ENCODE peak calls at places on chromosomes 3 and 15, in eight cellular contexts. M, P, T, S, C, B, W and Y are unnamed samples.

GRCh38 chr15:40691737-40692136 is 3.2 kb upstream of the RAD51 start:
- DNase-seq in M (no peak), P (no peak), T (no peak), S (no peak), C (no peak), B (no peak), W (no peak), Y (no peak)

GRCh38 chr3:89300519-89300918 is 193.1 kb downstream of the EPHA3 start:
- DNase-seq in M (no peak), P (no peak), T (no peak), S (no peak), C (peak), B (no peak), W (no peak), Y (no peak)

GRCh38 chr15:101807345-101807945 is 4.1 kb downstream of the OR4F6 start:
- DNase-seq in M (no peak), P (no peak), T (no peak), S (no peak), C (peak), B (no peak), W (no peak), Y (no peak)

GRCh38 chr3:57169872-57170623 is 4.9 kb upstream of the IL17RD start:
- DNase-seq in M (peak), P (peak), T (peak), S (peak), C (peak), B (peak), W (peak), Y (peak)

GRCh38 chr3:25151497-25151896 is 276.6 kb upstream of the RARB start:
- DNase-seq in M (no peak), P (no peak), T (peak), S (no peak), C (no peak), B (no peak), W (no peak), Y (no peak)

GRCh38 chr3:184352149-184352785 is 9.1 kb downstream of the CLCN2 start:
- DNase-seq in M (no peak), P (peak), T (no peak), S (no peak), C (no peak), B (peak), W (no peak), Y (no peak)

GRCh38 chr3:8238434-8238833 is 263.2 kb upstream of the LMCD1 start:
- DNase-seq in M (no peak), P (no peak), T (no peak), S (no peak), C (no peak), B (no peak), W (no peak), Y (no peak)

GRCh38 chr3:170350515-170351413 is 6.8 kb upstream of the SKIL start:
- DNase-seq in M (no peak), P (no peak), T (no peak), S (no peak), C (peak), B (no peak), W (no peak), Y (no peak)

GRCh38 chr15:70141376-70142071 is 43.8 kb upstream of the TLE3 start:
- DNase-seq in M (no peak), P (no peak), T (no peak), S (no peak), C (no peak), B (no peak), W (no peak), Y (no peak)

GRCh38 chr15:87609474-87609873 is 647.1 kb downstream of the NTRK3 start:
- DNase-seq in M (no peak), P (no peak), T (no peak), S (no peak), C (no peak), B (no peak), W (no peak), Y (no peak)

GRCh38 chr15:72859023-72859756 is 75.6 kb upstream of the ADPGK start:
- DNase-seq in M (no peak), P (no peak), T (peak), S (no peak), C (no peak), B (no peak), W (peak), Y (peak)

GRCh38 chr3:168248383-168249047 is 152.8 kb upstream of the GOLIM4 start:
- DNase-seq in M (no peak), P (peak), T (peak), S (no peak), C (peak), B (no peak), W (peak), Y (no peak)

GRCh38 chr3:42166214-42166613 is 75.1 kb downstream of the TRAK1 start:
- DNase-seq in M (no peak), P (no peak), T (no peak), S (no peak), C (no peak), B (peak), W (no peak), Y (no peak)

GRCh38 chr3:195081242-195081963 is 189.6 kb downstream of the XXYLT1 start:
- DNase-seq in M (no peak), P (peak), T (no peak), S (no peak), C (no peak), B (no peak), W (no peak), Y (peak)

GRCh38 chr15:53835309-53835708 is 75.8 kb upstream of the WDR72 start:
- DNase-seq in M (no peak), P (no peak), T (no peak), S (no peak), C (no peak), B (no peak), W (no peak), Y (no peak)

GRCh38 chr3:11288021-11288491 is 15.9 kb downstream of the ATG7 start:
- DNase-seq in M (no peak), P (no peak), T (no peak), S (no peak), C (peak), B (no peak), W (no peak), Y (no peak)

GRCh38 chr15:59762558-59762957 is 73.4 kb upstream of the BNIP2 start:
- DNase-seq in M (no peak), P (no peak), T (no peak), S (no peak), C (no peak), B (no peak), W (no peak), Y (no peak)

GRCh38 chr15:89321521-89322410 is 12.9 kb downstream of the POLG start:
- DNase-seq in M (no peak), P (peak), T (no peak), S (no peak), C (no peak), B (no peak), W (no peak), Y (no peak)

GRCh38 chr3:76566211-76566534 is 473.7 kb upstream of the ROBO2 start:
- DNase-seq in M (no peak), P (no peak), T (peak), S (no peak), C (no peak), B (no peak), W (no peak), Y (no peak)